ENCODE peak calls at places on chromosomes 7 and 10, in nine cellular contexts. One of them, this sample, is unnamed.

GRCh38 chr10:4023997-4024396 is 239.0 kb upstream of the KLF6 start:
- DNase-seq in GM23338: no peak
- DNase-seq in neural progenitor cell: no peak
- DNase-seq in GM23248: no peak
- DNase-seq in PC-3: no peak
- DNase-seq in hepatocyte: no peak
- DNase-seq in HCT116: no peak
- DNase-seq in SK-N-SH: no peak
- DNase-seq in OCI-LY7: no peak
- DNase-seq in this sample: no peak

GRCh38 chr7:73699370-73700069 is 16.1 kb downstream of the BUD23 start:
- DNase-seq in GM23338: no peak
- DNase-seq in neural progenitor cell: no peak
- DNase-seq in GM23248: no peak
- DNase-seq in PC-3: no peak
- DNase-seq in hepatocyte: peak
- DNase-seq in HCT116: no peak
- DNase-seq in SK-N-SH: peak
- DNase-seq in OCI-LY7: no peak
- DNase-seq in this sample: no peak

GRCh38 chr10:58241346-58241745 is 26.3 kb downstream of the IPMK start:
- DNase-seq in GM23338: no peak
- DNase-seq in neural progenitor cell: no peak
- DNase-seq in GM23248: peak
- DNase-seq in PC-3: no peak
- DNase-seq in hepatocyte: no peak
- DNase-seq in HCT116: no peak
- DNase-seq in SK-N-SH: no peak
- DNase-seq in OCI-LY7: no peak
- DNase-seq in this sample: no peak

GRCh38 chr10:77531441-77532001 is 106.1 kb downstream of the KCNMA1 start:
- DNase-seq in GM23338: no peak
- DNase-seq in neural progenitor cell: no peak
- DNase-seq in GM23248: peak
- DNase-seq in PC-3: peak
- DNase-seq in hepatocyte: peak
- DNase-seq in HCT116: peak
- DNase-seq in SK-N-SH: no peak
- DNase-seq in OCI-LY7: no peak
- DNase-seq in this sample: no peak

GRCh38 chr7:150801946-150802771 is 1.6 kb downstream of the TMEM176A start:
- DNase-seq in GM23338: no peak
- DNase-seq in neural progenitor cell: no peak
- DNase-seq in GM23248: no peak
- DNase-seq in PC-3: no peak
- DNase-seq in hepatocyte: no peak
- DNase-seq in HCT116: no peak
- DNase-seq in SK-N-SH: no peak
- DNase-seq in OCI-LY7: no peak
- DNase-seq in this sample: no peak

GRCh38 chr10:59905066-59905734 is 1.2 kb downstream of the CCDC6 start:
- DNase-seq in GM23338: peak
- DNase-seq in neural progenitor cell: peak
- DNase-seq in GM23248: peak
- DNase-seq in PC-3: peak
- DNase-seq in hepatocyte: peak
- DNase-seq in HCT116: no peak
- DNase-seq in SK-N-SH: peak
- DNase-seq in OCI-LY7: peak
- DNase-seq in this sample: no peak

GRCh38 chr10:69895759-69896158 is 94.1 kb downstream of the COL13A1 start:
- DNase-seq in GM23338: no peak
- DNase-seq in neural progenitor cell: no peak
- DNase-seq in GM23248: peak
- DNase-seq in PC-3: no peak
- DNase-seq in hepatocyte: no peak
- DNase-seq in HCT116: no peak
- DNase-seq in SK-N-SH: peak
- DNase-seq in OCI-LY7: no peak
- DNase-seq in this sample: no peak

GRCh38 chr10:5775705-5776104 is 37.5 kb downstream of the GDI2 start:
- DNase-seq in GM23338: no peak
- DNase-seq in neural progenitor cell: no peak
- DNase-seq in GM23248: no peak
- DNase-seq in PC-3: no peak
- DNase-seq in hepatocyte: no peak
- DNase-seq in HCT116: no peak
- DNase-seq in SK-N-SH: no peak
- DNase-seq in OCI-LY7: peak
- DNase-seq in this sample: no peak

GRCh38 chr7:137934941-137935848 is 66.7 kb downstream of the CREB3L2 start:
- DNase-seq in GM23338: no peak
- DNase-seq in neural progenitor cell: no peak
- DNase-seq in GM23248: no peak
- DNase-seq in PC-3: no peak
- DNase-seq in hepatocyte: no peak
- DNase-seq in HCT116: no peak
- DNase-seq in SK-N-SH: no peak
- DNase-seq in OCI-LY7: peak
- DNase-seq in this sample: peak

GRCh38 chr10:127044191-127044590 is 139.0 kb downstream of the DOCK1 start:
- DNase-seq in GM23338: no peak
- DNase-seq in neural progenitor cell: no peak
- DNase-seq in GM23248: no peak
- DNase-seq in PC-3: no peak
- DNase-seq in hepatocyte: peak
- DNase-seq in HCT116: no peak
- DNase-seq in SK-N-SH: no peak
- DNase-seq in OCI-LY7: no peak
- DNase-seq in this sample: no peak

GRCh38 chr10:70558871-70559810 is 43.4 kb downstream of the PRF1 start:
- DNase-seq in GM23338: peak
- DNase-seq in neural progenitor cell: peak
- DNase-seq in GM23248: peak
- DNase-seq in PC-3: peak
- DNase-seq in hepatocyte: peak
- DNase-seq in HCT116: peak
- DNase-seq in SK-N-SH: peak
- DNase-seq in OCI-LY7: peak
- DNase-seq in this sample: no peak

GRCh38 chr10:69237528-69238159 is 17.5 kb downstream of the HKDC1 start:
- DNase-seq in GM23338: peak
- DNase-seq in neural progenitor cell: peak
- DNase-seq in GM23248: peak
- DNase-seq in PC-3: peak
- DNase-seq in hepatocyte: peak
- DNase-seq in HCT116: peak
- DNase-seq in SK-N-SH: peak
- DNase-seq in OCI-LY7: peak
- DNase-seq in this sample: peak

GRCh38 chr10:52353960-52354394 is 39.9 kb downstream of the DKK1 start:
- DNase-seq in GM23338: no peak
- DNase-seq in neural progenitor cell: no peak
- DNase-seq in GM23248: peak
- DNase-seq in PC-3: peak
- DNase-seq in hepatocyte: no peak
- DNase-seq in HCT116: no peak
- DNase-seq in SK-N-SH: no peak
- DNase-seq in OCI-LY7: no peak
- DNase-seq in this sample: no peak

GRCh38 chr7:122350701-122351100 is 46.2 kb upstream of the FEZF1 start:
- DNase-seq in GM23338: peak
- DNase-seq in neural progenitor cell: no peak
- DNase-seq in GM23248: no peak
- DNase-seq in PC-3: no peak
- DNase-seq in hepatocyte: no peak
- DNase-seq in HCT116: no peak
- DNase-seq in SK-N-SH: no peak
- DNase-seq in OCI-LY7: no peak
- DNase-seq in this sample: no peak

GRCh38 chr10:24561453-24561852 is 162.2 kb downstream of the ARHGAP21 start:
- DNase-seq in GM23338: no peak
- DNase-seq in neural progenitor cell: no peak
- DNase-seq in GM23248: no peak
- DNase-seq in PC-3: peak
- DNase-seq in hepatocyte: no peak
- DNase-seq in HCT116: no peak
- DNase-seq in SK-N-SH: no peak
- DNase-seq in OCI-LY7: no peak
- DNase-seq in this sample: no peak

GRCh38 chr7:157404845-157405481 is 68.2 kb downstream of the DNAJB6 start:
- DNase-seq in GM23338: no peak
- DNase-seq in neural progenitor cell: no peak
- DNase-seq in GM23248: peak
- DNase-seq in PC-3: peak
- DNase-seq in hepatocyte: peak
- DNase-seq in HCT116: no peak
- DNase-seq in SK-N-SH: peak
- DNase-seq in OCI-LY7: no peak
- DNase-seq in this sample: no peak

GRCh38 chr7:43871064-43871463 is 1.7 kb upstream of the MRPS24 start:
- DNase-seq in GM23338: no peak
- DNase-seq in neural progenitor cell: no peak
- DNase-seq in GM23248: no peak
- DNase-seq in PC-3: no peak
- DNase-seq in hepatocyte: no peak
- DNase-seq in HCT116: no peak
- DNase-seq in SK-N-SH: no peak
- DNase-seq in OCI-LY7: no peak
- DNase-seq in this sample: no peak
- TF ChIP-seq EZH2phosphoT487 in GM23338: no peak
- TF ChIP-seq EZH2phosphoT487 in neural progenitor cell: no peak
- TF ChIP-seq EZH2phosphoT487 in GM23248: no peak
- TF ChIP-seq EZH2phosphoT487 in PC-3: no peak
- TF ChIP-seq EZH2phosphoT487 in hepatocyte: no peak
- TF ChIP-seq EZH2phosphoT487 in HCT116: no peak
- TF ChIP-seq EZH2phosphoT487 in SK-N-SH: no peak
- TF ChIP-seq EZH2phosphoT487 in OCI-LY7: no peak
- TF ChIP-seq EZH2phosphoT487 in this sample: no peak

GRCh38 chr7:28605427-28605826 is 193.1 kb downstream of the CREB5 start:
- DNase-seq in GM23338: no peak
- DNase-seq in neural progenitor cell: no peak
- DNase-seq in GM23248: no peak
- DNase-seq in PC-3: no peak
- DNase-seq in hepatocyte: no peak
- DNase-seq in HCT116: no peak
- DNase-seq in SK-N-SH: no peak
- DNase-seq in OCI-LY7: no peak
- DNase-seq in this sample: no peak

GRCh38 chr7:28607799-28608198 is 195.5 kb downstream of the CREB5 start:
- DNase-seq in GM23338: no peak
- DNase-seq in neural progenitor cell: no peak
- DNase-seq in GM23248: no peak
- DNase-seq in PC-3: no peak
- DNase-seq in hepatocyte: no peak
- DNase-seq in HCT116: no peak
- DNase-seq in SK-N-SH: no peak
- DNase-seq in OCI-LY7: no peak
- DNase-seq in this sample: no peak

GRCh38 chr7:28608226-28608625 is 195.9 kb downstream of the CREB5 start:
- DNase-seq in GM23338: no peak
- DNase-seq in neural progenitor cell: no peak
- DNase-seq in GM23248: no peak
- DNase-seq in PC-3: no peak
- DNase-seq in hepatocyte: no peak
- DNase-seq in HCT116: no peak
- DNase-seq in SK-N-SH: no peak
- DNase-seq in OCI-LY7: no peak
- DNase-seq in this sample: no peak

GRCh38 chr7:28608766-28609165 is 196.4 kb downstream of the CREB5 start:
- DNase-seq in GM23338: no peak
- DNase-seq in neural progenitor cell: no peak
- DNase-seq in GM23248: peak
- DNase-seq in PC-3: peak
- DNase-seq in hepatocyte: no peak
- DNase-seq in HCT116: no peak
- DNase-seq in SK-N-SH: no peak
- DNase-seq in OCI-LY7: no peak
- DNase-seq in this sample: no peak

GRCh38 chr7:28607179-28607578 is 194.9 kb downstream of the CREB5 start:
- DNase-seq in GM23338: no peak
- DNase-seq in neural progenitor cell: no peak
- DNase-seq in GM23248: peak
- DNase-seq in PC-3: no peak
- DNase-seq in hepatocyte: no peak
- DNase-seq in HCT116: no peak
- DNase-seq in SK-N-SH: no peak
- DNase-seq in OCI-LY7: no peak
- DNase-seq in this sample: no peak
- TF ChIP-seq EZH2phosphoT487 in GM23338: no peak
- TF ChIP-seq EZH2phosphoT487 in neural progenitor cell: no peak
- TF ChIP-seq EZH2phosphoT487 in GM23248: no peak
- TF ChIP-seq EZH2phosphoT487 in PC-3: no peak
- TF ChIP-seq EZH2phosphoT487 in hepatocyte: no peak
- TF ChIP-seq EZH2phosphoT487 in HCT116: no peak
- TF ChIP-seq EZH2phosphoT487 in SK-N-SH: no peak
- TF ChIP-seq EZH2phosphoT487 in OCI-LY7: no peak
- TF ChIP-seq EZH2phosphoT487 in this sample: no peak

DNA sequence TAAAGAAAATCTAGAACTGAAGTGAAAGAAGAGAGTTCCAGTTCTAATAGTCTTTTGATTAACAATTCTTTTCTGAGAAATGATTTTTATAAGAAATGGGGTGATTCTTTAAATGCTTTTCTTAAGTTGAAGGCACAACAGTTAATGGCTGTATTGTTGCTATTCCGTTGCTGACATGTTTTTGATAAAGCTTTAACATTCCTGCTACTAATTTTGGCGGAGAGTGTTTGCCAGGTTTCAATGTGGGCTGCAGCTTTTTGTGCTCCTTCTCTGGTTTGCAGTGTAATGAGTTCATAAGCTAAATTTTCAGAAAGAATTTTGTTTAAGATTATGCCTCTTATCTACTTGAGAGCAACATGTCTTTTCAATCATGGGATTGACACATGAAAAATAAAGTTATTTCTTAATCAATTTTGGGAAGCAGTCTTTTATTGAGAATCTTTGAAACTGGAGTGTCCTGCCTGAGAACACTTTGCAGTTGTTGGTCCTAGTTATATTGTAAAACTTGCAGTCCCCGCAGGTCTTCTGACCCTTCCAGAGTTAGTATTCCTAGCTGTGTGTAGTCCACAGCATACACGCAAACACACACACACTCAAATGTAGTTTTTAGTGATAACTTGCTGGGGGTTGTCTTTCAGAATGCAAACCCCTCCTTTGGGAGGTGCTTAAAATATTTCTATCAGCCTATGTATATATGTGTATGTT is 56.7 kb downstream of the COL17A1 start:
- DNase-seq in GM23338: no peak
- DNase-seq in neural progenitor cell: no peak
- DNase-seq in GM23248: no peak
- DNase-seq in PC-3: no peak
- DNase-seq in hepatocyte: no peak
- DNase-seq in HCT116: no peak
- DNase-seq in SK-N-SH: no peak
- DNase-seq in OCI-LY7: no peak
- DNase-seq in this sample: no peak
- TF ChIP-seq EZH2phosphoT487 in GM23338: no peak
- TF ChIP-seq EZH2phosphoT487 in neural progenitor cell: no peak
- TF ChIP-seq EZH2phosphoT487 in GM23248: no peak
- TF ChIP-seq EZH2phosphoT487 in PC-3: no peak
- TF ChIP-seq EZH2phosphoT487 in hepatocyte: no peak
- TF ChIP-seq EZH2phosphoT487 in HCT116: no peak
- TF ChIP-seq EZH2phosphoT487 in SK-N-SH: no peak
- TF ChIP-seq EZH2phosphoT487 in OCI-LY7: no peak
- TF ChIP-seq EZH2phosphoT487 in this sample: no peak

GRCh38 chr7:101532400-101533102 is 96.5 kb downstream of the MYL10 start:
- DNase-seq in GM23338: no peak
- DNase-seq in neural progenitor cell: no peak
- DNase-seq in GM23248: no peak
- DNase-seq in PC-3: no peak
- DNase-seq in hepatocyte: no peak
- DNase-seq in HCT116: no peak
- DNase-seq in SK-N-SH: no peak
- DNase-seq in OCI-LY7: no peak
- DNase-seq in this sample: no peak
- TF ChIP-seq EZH2phosphoT487 in GM23338: no peak
- TF ChIP-seq EZH2phosphoT487 in neural progenitor cell: no peak
- TF ChIP-seq EZH2phosphoT487 in GM23248: no peak
- TF ChIP-seq EZH2phosphoT487 in PC-3: no peak
- TF ChIP-seq EZH2phosphoT487 in hepatocyte: no peak
- TF ChIP-seq EZH2phosphoT487 in HCT116: no peak
- TF ChIP-seq EZH2phosphoT487 in SK-N-SH: no peak
- TF ChIP-seq EZH2phosphoT487 in OCI-LY7: no peak
- TF ChIP-seq EZH2phosphoT487 in this sample: no peak

This sample was measured in MM.1S.